ENCODE peak calls at places on chromosome 2, in seven cellular contexts. C is body of pancreas, T is heart left ventricle, O is IMR-90, P is ovary, D is transverse colon, N is stomach. I is an unnamed sample.

GRCh38 chr2:240355001-240355891 is 80.2 kb upstream of the GPC1 start:
- DNase-seq in C (no peak), T (no peak), O (peak; percentile 76), P (no peak), D (no peak), N (no peak), I (no peak)

GRCh38 chr2:209458018-209458979 is 34.5 kb downstream of the MAP2 start:
- DNase-seq in C (no peak), T (no peak), O (no peak), P (no peak), D (no peak), N (no peak), I (no peak)

GRCh38 chr2:222290691-222291484 is 7.9 kb downstream of the PAX3 start:
- DNase-seq in C (no peak), T (no peak), O (no peak), P (no peak), D (no peak), N (no peak), I (no peak)

GRCh38 chr2:85604568-85605339 is 2.3 kb upstream of the TMEM150A start:
- DNase-seq in C (no peak), T (no peak), O (no peak), P (no peak), D (no peak), N (no peak), I (no peak)

GRCh38 chr2:133485868-133486267 is 82.4 kb downstream of the NCKAP5 start:
- DNase-seq in C (no peak), T (no peak), O (no peak), P (no peak), D (no peak), N (no peak), I (no peak)

GRCh38 chr2:62467100-62467474 is 38.9 kb downstream of the TMEM17 start:
- DNase-seq in C (no peak), T (no peak), O (no peak), P (no peak), D (no peak), N (no peak), I (no peak)

GRCh38 chr2:1869987-1870386 is 125.7 kb upstream of the PXDN start:
- DNase-seq in C (no peak), T (no peak), O (no peak), P (no peak), D (no peak), N (no peak), I (no peak)

GRCh38 chr2:13821255-13821880 is 811.1 kb upstream of the LRATD1 start:
- DNase-seq in C (no peak), T (no peak), O (peak; percentile 74), P (no peak), D (no peak), N (no peak), I (no peak)

GRCh38 chr2:144111443-144111842 is 408.5 kb downstream of the ZEB2 start:
- DNase-seq in C (no peak), T (no peak), O (peak; percentile 90), P (no peak), D (no peak), N (no peak), I (no peak)

GRCh38 chr2:241929551-241930490 is 60.3 kb downstream of the RTP5 start:
- DNase-seq in C (peak; percentile 23), T (no peak), O (no peak), P (no peak), D (no peak), N (peak; percentile 17), I (no peak)

GRCh38 chr2:146004470-146004869 is 1484.6 kb upstream of the ZEB2 start:
- DNase-seq in C (no peak), T (no peak), O (peak; percentile 70), P (no peak), D (no peak), N (no peak), I (no peak)

GRCh38 chr2:166017208-166017607 is 63.6 kb upstream of the TTC21B start:
- DNase-seq in C (no peak), T (no peak), O (no peak), P (no peak), D (no peak), N (no peak), I (no peak)

GRCh38 chr2:225100856-225101294 is 58.6 kb upstream of the DOCK10 start:
- DNase-seq in C (no peak), T (no peak), O (peak; percentile 97), P (no peak), D (no peak), N (no peak), I (no peak)

GRCh38 chr2:240460781-240461431 is 25.4 kb downstream of the GPC1 start:
- DNase-seq in C (peak; percentile 9), T (peak; percentile 4), O (no peak), P (peak; percentile 25), D (peak; percentile 6), N (no peak), I (peak; percentile 76)

GRCh38 chr2:30230479-30230854 is 867 bp upstream of the LBH start:
- DNase-seq in C (no peak), T (peak; percentile 81), O (peak; percentile 64), P (peak; percentile 79), D (no peak), N (no peak), I (no peak)

GRCh38 chr2:52343867-52344266 is 1311.9 kb upstream of the NRXN1 start:
- DNase-seq in C (no peak), T (no peak), O (no peak), P (no peak), D (no peak), N (no peak), I (no peak)

GRCh38 chr2:138415891-138416494 is 85.6 kb upstream of the SPOPL start:
- DNase-seq in C (no peak), T (no peak), O (peak; percentile 33), P (no peak), D (no peak), N (no peak), I (no peak)

GRCh38 chr2:46893231-46893943 is 22.2 kb downstream of the MCFD2 start:
- DNase-seq in C (no peak), T (no peak), O (peak; percentile 63), P (no peak), D (no peak), N (no peak), I (no peak)

DNA sequence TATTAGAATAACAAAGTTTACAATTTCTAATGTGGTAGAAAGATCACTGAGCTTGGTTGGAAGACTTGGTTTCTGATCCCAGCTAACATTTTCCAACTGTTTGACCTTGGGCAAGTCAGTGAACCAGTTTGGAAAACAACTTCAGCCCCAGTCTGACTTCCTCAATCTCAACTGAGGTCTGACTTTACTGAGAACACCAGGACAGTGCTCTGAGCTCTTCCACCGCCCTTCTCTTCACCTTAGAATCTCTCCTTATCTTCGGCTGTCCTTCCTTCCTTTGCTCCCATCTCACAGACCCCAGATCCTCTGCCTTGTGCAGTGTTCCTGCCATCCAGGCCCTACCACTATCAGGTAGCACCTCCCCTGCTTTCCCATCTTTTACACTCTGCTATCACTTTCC is 193.8 kb upstream of the SP5 start:
- DNase-seq in C (no peak), T (no peak), O (no peak), P (no peak), D (no peak), N (no peak), I (no peak)
- TF ChIP-seq POLR2A in C (no peak), T (no peak), O (no peak), P (no peak), D (no peak), N (no peak), I (no peak)

GRCh38 chr2:71555798-71556454 is 102.6 kb downstream of the DYSF start:
- DNase-seq in C (peak; percentile 31), T (no peak), O (no peak), P (no peak), D (no peak), N (no peak), I (no peak)
- TF ChIP-seq CTCF in C (no peak), T (no peak), O (no peak), P (no peak), D (no peak), N (no peak), I (no peak)

DNA sequence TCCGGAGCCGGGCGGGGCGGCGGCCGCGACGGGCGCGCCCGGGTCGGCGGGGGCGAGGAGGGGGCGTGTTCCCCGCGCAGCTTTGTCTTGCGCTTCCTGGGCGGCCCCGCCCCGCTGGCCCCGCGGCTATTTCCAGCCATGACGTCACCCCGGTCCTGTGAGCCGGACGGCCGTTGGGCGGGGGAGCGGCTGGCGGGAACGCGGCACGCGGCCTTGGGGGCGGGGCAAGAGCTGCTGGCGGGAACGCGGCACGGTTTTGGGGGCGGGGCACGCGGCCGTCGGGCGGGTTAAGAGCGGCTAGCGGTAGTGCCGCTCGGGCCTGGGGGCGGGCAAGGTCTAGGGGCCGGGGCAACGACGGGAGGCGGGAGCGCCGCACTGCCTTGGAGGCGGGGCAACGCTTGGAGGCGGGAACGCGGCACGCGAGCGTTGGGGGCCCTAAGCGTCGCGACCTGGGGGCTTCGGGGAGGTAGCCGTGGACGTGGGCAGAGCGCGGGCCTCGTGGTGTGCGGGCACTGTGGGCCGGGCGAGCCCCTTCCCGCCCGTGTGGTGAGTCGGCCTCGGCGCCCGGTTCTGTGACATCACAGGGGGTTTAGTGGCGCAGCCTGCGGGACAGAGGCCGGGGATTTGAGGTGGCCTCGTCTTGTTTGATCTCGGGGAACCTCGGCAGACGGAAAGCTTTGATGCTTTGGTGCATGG is 704 bp downstream of the KLF11 start:
- DNase-seq in C (peak; percentile 99), T (peak; percentile 99), O (peak; percentile 86), P (peak; percentile 98), D (peak; percentile 99), N (peak; percentile 99), I (peak; percentile 100)
- TF ChIP-seq POLR2A in C (peak; percentile 84), T (peak; percentile 18), O (no peak), P (peak; percentile 69), D (peak; percentile 22), N (no peak), I (no peak)

GRCh38 chr2:79529636-79530035 is 16.8 kb downstream of the CTNNA2 start:
- DNase-seq in C (no peak), T (no peak), O (no peak), P (no peak), D (no peak), N (no peak), I (no peak)

DNA sequence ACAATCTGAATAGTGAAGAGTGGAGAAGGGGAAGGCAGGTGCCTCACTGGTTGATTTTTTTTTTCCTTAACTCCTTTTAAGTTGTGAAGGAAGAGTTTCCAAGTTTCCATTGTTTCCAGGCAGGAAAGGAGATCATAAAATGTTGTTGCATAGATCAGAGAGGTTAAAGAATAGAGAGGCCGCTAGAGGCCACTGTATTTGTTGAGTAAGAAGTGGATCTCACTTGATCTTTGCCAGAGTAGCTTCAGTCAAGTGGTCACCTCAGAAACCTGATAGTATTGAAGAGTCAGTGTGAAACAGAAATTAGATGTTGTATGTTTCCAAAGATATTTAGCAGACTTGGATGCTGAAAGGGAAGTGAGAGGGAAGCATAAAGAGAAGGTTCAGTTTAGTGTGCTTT is 17.6 kb downstream of the CTNNA2 start:
- DNase-seq in C (no peak), T (no peak), O (no peak), P (no peak), D (no peak), N (no peak), I (no peak)
- TF ChIP-seq CTCF in C (no peak), T (no peak), O (peak; percentile 4), P (no peak), D (peak; percentile 5), N (no peak), I (no peak)

GRCh38 chr2:219571311-219572236 is at the start of gene OBSL1:
- DNase-seq in C (peak; percentile 89), T (peak; percentile 83), O (peak; percentile 70), P (peak; percentile 94), D (peak; percentile 41), N (peak; percentile 63), I (no peak)
- TF ChIP-seq POLR2A in C (peak; percentile 17), T (peak; percentile 39), O (no peak), P (peak; percentile 49), D (no peak), N (no peak), I (no peak)

GRCh38 chr2:127196998-127197397 is 23.1 kb downstream of the CYP27C1 start:
- DNase-seq in C (no peak), T (no peak), O (no peak), P (no peak), D (no peak), N (no peak), I (no peak)
- TF ChIP-seq CTCF in C (peak; percentile 12), T (peak; percentile 14), O (peak; percentile 17), P (no peak), D (peak; percentile 52), N (peak; percentile 15), I (no peak)

I was measured in lower leg skin.